ENCODE peak calls at places on chromosomes 5 and 9, in nine cellular contexts. K, J, W, X, B, L, N, Q and S are unnamed samples.

GRCh38 chr5:82421119-82421518 is 143.0 kb upstream of the RPS23 start:
- DNase-seq in B (no peak), W (no peak), K (no peak), X (no peak), J (no peak), L (peak), Q (no peak), N (no peak), S (peak)

GRCh38 chr5:7474821-7475403 is 79.0 kb downstream of the ADCY2 start:
- DNase-seq in K (no peak), L (no peak), N (no peak), W (no peak), Q (no peak), X (no peak), B (no peak), J (no peak), S (no peak)

GRCh38 chr9:18493361-18494015 is 19.5 kb downstream of the ADAMTSL1 start:
- DNase-seq in X (no peak), Q (no peak), L (peak), N (no peak), W (no peak), K (no peak), B (peak), J (no peak), S (no peak)

GRCh38 chr5:136061630-136062381 is 33.0 kb downstream of the TGFBI start:
- DNase-seq in K (no peak), B (no peak), J (no peak), Q (no peak), W (no peak), X (no peak), L (no peak), N (no peak), S (no peak)

GRCh38 chr5:140175367-140176027 is 509 bp downstream of the CYSTM1 start:
- DNase-seq in J (peak), K (peak), W (peak), Q (no peak), B (peak), L (peak), N (peak), X (peak), S (peak)

GRCh38 chr9:14350766-14351165 is 36.8 kb upstream of the NFIB start:
- DNase-seq in N (no peak), W (no peak), B (no peak), K (no peak), J (no peak), L (no peak), X (no peak), Q (no peak), S (no peak)

GRCh38 chr5:74104469-74104868 is 478.5 kb downstream of the ARHGEF28 start:
- DNase-seq in L (no peak), X (no peak), K (no peak), B (no peak), W (no peak), Q (no peak), J (no peak), N (no peak), S (no peak)

GRCh38 chr9:87234854-87235253 is 262.8 kb upstream of the DAPK1 start:
- DNase-seq in L (no peak), W (no peak), N (no peak), B (no peak), J (no peak), Q (no peak), X (no peak), K (no peak), S (no peak)

GRCh38 chr5:42992035-42992570 is 48.0 kb downstream of the ANXA2R start:
- DNase-seq in W (peak), L (peak), Q (no peak), B (peak), J (peak), N (peak), K (peak), X (peak), S (peak)

GRCh38 chr9:125997510-125997823 is 250.3 kb downstream of the PBX3 start:
- DNase-seq in J (no peak), N (no peak), K (no peak), Q (no peak), B (no peak), L (no peak), W (no peak), X (no peak), S (no peak)

GRCh38 chr9:7461791-7462190 is 337.8 kb downstream of the DMAC1 start:
- DNase-seq in W (no peak), Q (no peak), X (no peak), N (no peak), L (no peak), J (no peak), B (no peak), K (no peak), S (no peak)

GRCh38 chr9:90046317-90046861 is 441.6 kb downstream of the GADD45G start:
- DNase-seq in W (no peak), Q (no peak), L (no peak), J (no peak), K (no peak), B (no peak), X (no peak), N (no peak), S (no peak)

GRCh38 chr5:168646335-168646734 is 67.2 kb upstream of the PANK3 start:
- DNase-seq in K (no peak), X (no peak), L (no peak), Q (no peak), N (no peak), W (peak), J (no peak), B (no peak), S (no peak)

GRCh38 chr5:59040007-59040803 is 457.3 kb downstream of the RAB3C start:
- DNase-seq in B (no peak), W (no peak), N (no peak), J (no peak), L (no peak), X (no peak), K (no peak), Q (no peak), S (peak)

GRCh38 chr9:614421-614820 is 227.1 kb upstream of the DMRT1 start:
- DNase-seq in N (peak), X (no peak), K (no peak), Q (no peak), B (no peak), W (no peak), J (no peak), L (peak), S (no peak)

GRCh38 chr5:43619911-43620310 is 16.9 kb downstream of the NNT start:
- DNase-seq in X (no peak), B (no peak), L (peak), J (no peak), W (no peak), K (no peak), Q (no peak), N (no peak), S (no peak)

GRCh38 chr5:76202182-76202581 is 119.0 kb downstream of the SV2C start:
- DNase-seq in N (no peak), L (no peak), X (no peak), Q (no peak), J (no peak), K (no peak), B (no peak), W (no peak), S (no peak)

GRCh38 chr5:963673-964531 is 44.7 kb upstream of the NKD2 start:
- DNase-seq in J (peak), Q (no peak), N (no peak), L (no peak), X (no peak), B (no peak), K (peak), W (no peak), S (peak)

GRCh38 chr9:95901506-95901905 is 26.0 kb downstream of the ERCC6L2 start:
- DNase-seq in J (no peak), Q (peak), B (no peak), K (no peak), X (no peak), L (no peak), N (peak), W (no peak), S (no peak)

GRCh38 chr5:144275329-144275728 is 104.7 kb downstream of the KCTD16 start:
- DNase-seq in B (no peak), J (no peak), X (no peak), W (no peak), K (no peak), Q (no peak), L (no peak), N (no peak), S (no peak)

GRCh38 chr5:59065551-59065950 is 482.7 kb downstream of the RAB3C start:
- DNase-seq in K (no peak), B (no peak), N (no peak), Q (no peak), J (no peak), W (no peak), X (no peak), L (peak), S (peak)

GRCh38 chr9:30574355-30575151 is 1809.9 kb upstream of the ACO1 start:
- DNase-seq in J (no peak), X (no peak), L (peak), B (no peak), W (no peak), N (no peak), Q (no peak), K (peak), S (no peak)

GRCh38 chr5:11048760-11049159 is 287.7 kb upstream of the DAP start:
- DNase-seq in J (no peak), N (no peak), W (no peak), Q (no peak), B (no peak), X (no peak), K (no peak), L (peak), S (no peak)

GRCh38 chr9:129863059-129863690 is 27.9 kb downstream of the USP20 start:
- DNase-seq in N (no peak), Q (no peak), B (no peak), J (peak), W (peak), K (no peak), L (no peak), X (peak), S (peak)

GRCh38 chr5:131264453-131265200 is 774 bp downstream of the CDC42SE2 start:
- DNase-seq in Q (no peak), N (peak), W (peak), X (peak), J (no peak), K (peak), L (peak), B (peak), S (no peak)

GRCh38 chr5:98844865-98845264 is 71.4 kb downstream of the RGMB start:
- DNase-seq in K (no peak), W (no peak), X (no peak), L (no peak), Q (no peak), N (no peak), B (no peak), J (no peak), S (no peak)

GRCh38 chr5:94469889-94470288 is 148.5 kb downstream of the KIAA0825 start:
- DNase-seq in K (no peak), X (peak), W (no peak), L (no peak), N (no peak), Q (no peak), J (no peak), B (no peak), S (peak)

GRCh38 chr5:4348418-4348817 is 752.8 kb downstream of the IRX1 start:
- DNase-seq in L (peak), N (no peak), K (no peak), W (no peak), J (no peak), X (no peak), B (no peak), Q (no peak), S (no peak)